ENCODE peak calls at places on chromosomes 5 and 9, in four cellular contexts. One of them, this sample, is unnamed.

GRCh38 chr5:35668320-35668719 is 50.7 kb downstream of the SPEF2 start:
- DNase-seq in spleen: no peak
- DNase-seq in breast epithelium: no peak
- DNase-seq in Peyer's patch: no peak
- DNase-seq in this sample: no peak

GRCh38 chr5:157271740-157272271 is 5.9 kb downstream of the CYFIP2 start:
- DNase-seq in spleen: peak
- DNase-seq in breast epithelium: peak
- DNase-seq in Peyer's patch: peak
- DNase-seq in this sample: no peak

GRCh38 chr9:78236511-78236950 is 656 bp downstream of the CEP78 start:
- DNase-seq in spleen: no peak
- DNase-seq in breast epithelium: no peak
- DNase-seq in Peyer's patch: no peak
- DNase-seq in this sample: peak

GRCh38 chr5:891117-891836 is 1.3 kb downstream of the BRD9 start:
- DNase-seq in spleen: peak
- DNase-seq in breast epithelium: no peak
- DNase-seq in Peyer's patch: no peak
- DNase-seq in this sample: no peak

GRCh38 chr9:89928521-89929275 is 323.9 kb downstream of the GADD45G start:
- DNase-seq in spleen: no peak
- DNase-seq in breast epithelium: no peak
- DNase-seq in Peyer's patch: no peak
- DNase-seq in this sample: no peak

GRCh38 chr5:34656700-34657549 is 797 bp downstream of the RAI14 start:
- DNase-seq in spleen: no peak
- DNase-seq in breast epithelium: peak
- DNase-seq in Peyer's patch: no peak
- DNase-seq in this sample: peak

GRCh38 chr5:126383246-126383645 is 40.0 kb upstream of the GRAMD2B start:
- DNase-seq in spleen: no peak
- DNase-seq in breast epithelium: no peak
- DNase-seq in Peyer's patch: no peak
- DNase-seq in this sample: no peak

GRCh38 chr5:75668988-75669760 is 48.1 kb downstream of the POC5 start:
- DNase-seq in spleen: peak
- DNase-seq in breast epithelium: no peak
- DNase-seq in Peyer's patch: no peak
- DNase-seq in this sample: no peak

GRCh38 chr5:33010851-33011250 is 299.7 kb downstream of the NPR3 start:
- DNase-seq in spleen: no peak
- DNase-seq in breast epithelium: no peak
- DNase-seq in Peyer's patch: no peak
- DNase-seq in this sample: no peak

GRCh38 chr9:110197330-110198187 is 10.4 kb downstream of the C9orf152 start:
- DNase-seq in spleen: no peak
- DNase-seq in breast epithelium: no peak
- DNase-seq in Peyer's patch: no peak
- DNase-seq in this sample: no peak

GRCh38 chr5:61882901-61883500 is 423.0 kb upstream of the KIF2A start:
- DNase-seq in spleen: no peak
- DNase-seq in breast epithelium: no peak
- DNase-seq in Peyer's patch: no peak
- DNase-seq in this sample: no peak

GRCh38 chr5:171223927-171224326 is 85.1 kb upstream of the TLX3 start:
- DNase-seq in spleen: no peak
- DNase-seq in breast epithelium: no peak
- DNase-seq in Peyer's patch: no peak
- DNase-seq in this sample: no peak

GRCh38 chr5:2464141-2464540 is 287.3 kb downstream of the IRX2 start:
- DNase-seq in spleen: no peak
- DNase-seq in breast epithelium: no peak
- DNase-seq in Peyer's patch: no peak
- DNase-seq in this sample: no peak

GRCh38 chr5:58872670-58873273 is 289.9 kb downstream of the RAB3C start:
- DNase-seq in spleen: no peak
- DNase-seq in breast epithelium: no peak
- DNase-seq in Peyer's patch: no peak
- DNase-seq in this sample: no peak

GRCh38 chr5:5270958-5271605 is 131.0 kb downstream of the ADAMTS16 start:
- DNase-seq in spleen: peak
- DNase-seq in breast epithelium: peak
- DNase-seq in Peyer's patch: no peak
- DNase-seq in this sample: no peak

GRCh38 chr9:93013856-93014582 is 44.5 kb upstream of the SUSD3 start:
- DNase-seq in spleen: no peak
- DNase-seq in breast epithelium: no peak
- DNase-seq in Peyer's patch: peak
- DNase-seq in this sample: no peak

GRCh38 chr5:90548069-90548593 is 10.5 kb upstream of the ADGRV1 start:
- DNase-seq in spleen: no peak
- DNase-seq in breast epithelium: no peak
- DNase-seq in Peyer's patch: no peak
- DNase-seq in this sample: no peak

GRCh38 chr5:22651355-22651754 is 201.8 kb downstream of the CDH12 start:
- DNase-seq in spleen: no peak
- DNase-seq in breast epithelium: no peak
- DNase-seq in Peyer's patch: no peak
- DNase-seq in this sample: peak

GRCh38 chr9:7053903-7054302 is 296.1 kb downstream of the KDM4C start:
- DNase-seq in spleen: no peak
- DNase-seq in breast epithelium: no peak
- DNase-seq in Peyer's patch: no peak
- DNase-seq in this sample: no peak

GRCh38 chr9:76181020-76181641 is 213.1 kb downstream of the RFK start:
- DNase-seq in spleen: no peak
- DNase-seq in breast epithelium: no peak
- DNase-seq in Peyer's patch: no peak
- DNase-seq in this sample: no peak

GRCh38 chr5:140338336-140338735 is 8.1 kb downstream of the HBEGF start:
- DNase-seq in spleen: no peak
- DNase-seq in breast epithelium: no peak
- DNase-seq in Peyer's patch: no peak
- DNase-seq in this sample: no peak

GRCh38 chr5:163532203-163532892 is 26.9 kb downstream of the MAT2B start:
- DNase-seq in spleen: no peak
- DNase-seq in breast epithelium: no peak
- DNase-seq in Peyer's patch: no peak
- DNase-seq in this sample: no peak

GRCh38 chr9:32395483-32396216 is 11.2 kb downstream of the ACO1 start:
- DNase-seq in spleen: no peak
- DNase-seq in breast epithelium: no peak
- DNase-seq in Peyer's patch: no peak
- DNase-seq in this sample: no peak

GRCh38 chr5:86500947-86501346 is 116.8 kb upstream of the COX7C start:
- DNase-seq in spleen: no peak
- DNase-seq in breast epithelium: no peak
- DNase-seq in Peyer's patch: no peak
- DNase-seq in this sample: peak

GRCh38 chr9:95031711-95032461 is 285.6 kb downstream of the FANCC start:
- DNase-seq in spleen: no peak
- DNase-seq in breast epithelium: no peak
- DNase-seq in Peyer's patch: no peak
- DNase-seq in this sample: peak

GRCh38 chr9:92717201-92718085 is 47.2 kb downstream of the BICD2 start:
- DNase-seq in spleen: peak
- DNase-seq in breast epithelium: peak
- DNase-seq in Peyer's patch: peak
- DNase-seq in this sample: no peak

GRCh38 chr5:175694371-175695160 is 36.7 kb downstream of the HRH2 start:
- DNase-seq in spleen: peak
- DNase-seq in breast epithelium: no peak
- DNase-seq in Peyer's patch: no peak
- DNase-seq in this sample: no peak

GRCh38 chr5:129094924-129095797 is 612 bp downstream of the ISOC1 start:
- DNase-seq in spleen: peak
- DNase-seq in breast epithelium: peak
- DNase-seq in Peyer's patch: peak
- DNase-seq in this sample: peak

GRCh38 chr5:164356790-164357189 is 851.4 kb downstream of the MAT2B start:
- DNase-seq in spleen: no peak
- DNase-seq in breast epithelium: no peak
- DNase-seq in Peyer's patch: no peak
- DNase-seq in this sample: no peak

GRCh38 chr5:60989790-60990189 is 44.8 kb downstream of the NDUFAF2 start:
- DNase-seq in spleen: no peak
- DNase-seq in breast epithelium: no peak
- DNase-seq in Peyer's patch: no peak
- DNase-seq in this sample: no peak

GRCh38 chr5:38249286-38249685 is 9.1 kb upstream of the EGFLAM start:
- DNase-seq in spleen: no peak
- DNase-seq in breast epithelium: no peak
- DNase-seq in Peyer's patch: no peak
- DNase-seq in this sample: no peak

GRCh38 chr5:52334367-52334766 is 453.3 kb upstream of the ITGA1 start:
- DNase-seq in spleen: no peak
- DNase-seq in breast epithelium: no peak
- DNase-seq in Peyer's patch: no peak
- DNase-seq in this sample: peak

GRCh38 chr9:126558051-126558665 is 55.6 kb upstream of the LMX1B start:
- DNase-seq in spleen: peak
- DNase-seq in breast epithelium: peak
- DNase-seq in Peyer's patch: peak
- DNase-seq in this sample: peak

GRCh38 chr5:61669531-61669930 is 337.5 kb downstream of the ZSWIM6 start:
- DNase-seq in spleen: no peak
- DNase-seq in breast epithelium: no peak
- DNase-seq in Peyer's patch: no peak
- DNase-seq in this sample: no peak

GRCh38 chr5:77663081-77663863 is 24.8 kb upstream of the OTP start:
- DNase-seq in spleen: no peak
- DNase-seq in breast epithelium: no peak
- DNase-seq in Peyer's patch: no peak
- DNase-seq in this sample: no peak

GRCh38 chr5:124402144-124402581 is 344.3 kb downstream of the ZNF608 start:
- DNase-seq in spleen: no peak
- DNase-seq in breast epithelium: peak
- DNase-seq in Peyer's patch: no peak
- DNase-seq in this sample: no peak

DNA sequence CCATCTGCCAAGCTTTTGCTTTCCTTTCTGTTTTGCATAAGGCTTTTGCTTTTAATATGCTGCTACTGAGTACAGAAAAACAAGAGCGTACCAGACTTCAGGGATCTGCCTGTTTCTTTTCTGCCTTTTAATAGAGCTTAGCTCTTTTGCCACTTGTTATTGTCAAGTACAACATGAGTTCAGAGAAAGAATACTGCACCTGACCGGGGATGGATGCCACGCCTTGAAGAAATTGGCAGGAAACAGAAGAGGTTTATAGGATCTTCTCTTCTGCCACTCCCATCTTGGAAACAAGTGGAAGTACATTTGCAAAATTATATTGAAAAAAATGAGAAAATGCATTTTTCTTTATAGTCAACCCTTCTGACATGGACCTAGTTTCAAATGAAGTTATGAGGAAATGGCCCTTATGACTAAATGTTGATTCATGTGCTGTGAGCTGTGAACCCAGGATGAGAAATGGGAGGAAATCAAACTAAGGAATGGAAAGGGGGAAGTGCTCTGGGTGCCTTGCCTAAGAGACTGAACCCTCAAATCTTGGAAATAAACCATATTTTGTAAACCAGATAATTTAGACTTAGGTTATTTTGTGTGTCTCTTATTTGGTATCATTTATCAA is 3.9 kb upstream of the FCHO2 start:
- DNase-seq in spleen: no peak
- DNase-seq in breast epithelium: no peak
- DNase-seq in Peyer's patch: no peak
- DNase-seq in this sample: no peak
- H3K4me3 ChIP-seq in spleen: no peak
- H3K4me3 ChIP-seq in breast epithelium: no peak
- H3K4me3 ChIP-seq in Peyer's patch: no peak
- H3K4me3 ChIP-seq in this sample: no peak

GRCh38 chr5:180806351-180807011 is 3.9 kb upstream of the MGAT1 start:
- DNase-seq in spleen: no peak
- DNase-seq in breast epithelium: no peak
- DNase-seq in Peyer's patch: no peak
- DNase-seq in this sample: no peak
- H3K27ac ChIP-seq in spleen: peak
- H3K27ac ChIP-seq in breast epithelium: peak
- H3K27ac ChIP-seq in Peyer's patch: peak
- H3K27ac ChIP-seq in this sample: no peak

DNA sequence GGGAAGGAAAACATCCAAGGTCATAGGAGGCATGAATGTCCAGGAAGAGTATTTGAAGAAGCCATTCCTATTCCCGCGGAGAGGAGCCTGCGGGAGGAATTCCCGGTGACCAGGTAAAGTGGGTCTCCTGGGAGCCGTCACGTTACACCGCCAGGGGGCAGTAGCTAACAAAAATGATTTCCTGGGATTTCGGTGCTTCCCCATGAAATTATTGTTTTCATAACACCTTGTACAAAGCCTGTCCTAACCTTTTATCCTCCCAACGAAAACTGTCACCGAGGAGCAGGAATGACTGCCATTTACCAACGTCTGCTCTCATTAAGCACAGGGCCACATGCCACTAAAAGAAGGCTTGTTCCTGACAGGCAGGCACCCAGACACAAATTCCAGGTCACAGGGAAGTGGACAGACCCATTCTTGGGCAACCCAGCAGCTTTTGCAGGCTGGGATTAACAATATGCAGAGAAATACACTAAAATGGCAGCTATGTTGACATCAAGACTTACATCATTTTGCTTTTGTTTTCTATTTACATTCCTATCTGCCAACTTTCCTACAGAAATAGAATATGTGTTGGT is 41.2 kb upstream of the CTSL start:
- DNase-seq in spleen: no peak
- DNase-seq in breast epithelium: no peak
- DNase-seq in Peyer's patch: no peak
- DNase-seq in this sample: peak
- TF ChIP-seq CTCF in spleen: peak
- TF ChIP-seq CTCF in breast epithelium: peak
- TF ChIP-seq CTCF in Peyer's patch: peak
- TF ChIP-seq CTCF in this sample: peak

GRCh38 chr9:131735238-131736181 is 4.4 kb downstream of the RAPGEF1 start:
- DNase-seq in spleen: no peak
- DNase-seq in breast epithelium: no peak
- DNase-seq in Peyer's patch: no peak
- DNase-seq in this sample: no peak
- H3K4me3 ChIP-seq in spleen: no peak
- H3K4me3 ChIP-seq in breast epithelium: no peak
- H3K4me3 ChIP-seq in Peyer's patch: no peak
- H3K4me3 ChIP-seq in this sample: no peak

GRCh38 chr9:137679249-137679648 is 60.4 kb downstream of the EHMT1 start:
- DNase-seq in spleen: peak
- DNase-seq in breast epithelium: no peak
- DNase-seq in Peyer's patch: peak
- DNase-seq in this sample: no peak
- H3K27ac ChIP-seq in spleen: peak
- H3K27ac ChIP-seq in breast epithelium: no peak
- H3K27ac ChIP-seq in Peyer's patch: no peak
- H3K27ac ChIP-seq in this sample: no peak

GRCh38 chr5:151890299-151890698 is 34.4 kb downstream of the GLRA1 start:
- DNase-seq in spleen: no peak
- DNase-seq in breast epithelium: no peak
- DNase-seq in Peyer's patch: no peak
- DNase-seq in this sample: no peak
- TF ChIP-seq CTCF in spleen: no peak
- TF ChIP-seq CTCF in breast epithelium: no peak
- TF ChIP-seq CTCF in Peyer's patch: no peak
- TF ChIP-seq CTCF in this sample: peak

GRCh38 chr5:96855041-96855872 is 21.0 kb upstream of the ERAP2 start:
- DNase-seq in spleen: no peak
- DNase-seq in breast epithelium: no peak
- DNase-seq in Peyer's patch: no peak
- DNase-seq in this sample: no peak
- H3K4me3 ChIP-seq in spleen: no peak
- H3K4me3 ChIP-seq in breast epithelium: no peak
- H3K4me3 ChIP-seq in Peyer's patch: peak
- H3K4me3 ChIP-seq in this sample: no peak